ENCODE peak calls at places on chromosomes 16 and 17, in eight cellular contexts. One of them, this sample, is unnamed.

GRCh38 chr17:31309525-31309924 is 4.3 kb downstream of the EVI2B start:
- DNase-seq in activated CD4-positive, CD25-positive, alpha-beta regulatory T cell: no peak
- DNase-seq in left ventricle myocardium inferior: no peak
- DNase-seq in GF-D8: peak
- DNase-seq in iris pigment epithelial cell: no peak
- DNase-seq in activated gamma-delta T cell treated with anti-CD3 and anti-CD28 coated beads, Interleukin-2, amount 50 U/mL, for 16 hours: no peak
- DNase-seq in HT-29: no peak
- DNase-seq in fibroblast of the aortic adventitia: no peak
- DNase-seq in this sample: no peak

GRCh38 chr17:48544356-48545021 is 420 bp downstream of the HOXB2 start:
- DNase-seq in activated CD4-positive, CD25-positive, alpha-beta regulatory T cell: no peak
- DNase-seq in left ventricle myocardium inferior: peak
- DNase-seq in GF-D8: peak
- DNase-seq in iris pigment epithelial cell: peak
- DNase-seq in activated gamma-delta T cell treated with anti-CD3 and anti-CD28 coated beads, Interleukin-2, amount 50 U/mL, for 16 hours: no peak
- DNase-seq in HT-29: no peak
- DNase-seq in fibroblast of the aortic adventitia: peak
- DNase-seq in this sample: no peak

GRCh38 chr16:86466695-86467406 is 43.5 kb upstream of the FOXF1 start:
- DNase-seq in activated CD4-positive, CD25-positive, alpha-beta regulatory T cell: no peak
- DNase-seq in left ventricle myocardium inferior: no peak
- DNase-seq in GF-D8: no peak
- DNase-seq in iris pigment epithelial cell: peak
- DNase-seq in activated gamma-delta T cell treated with anti-CD3 and anti-CD28 coated beads, Interleukin-2, amount 50 U/mL, for 16 hours: no peak
- DNase-seq in HT-29: no peak
- DNase-seq in fibroblast of the aortic adventitia: peak
- DNase-seq in this sample: no peak

GRCh38 chr17:49989518-49989880 is 5.5 kb downstream of the DLX3 start:
- DNase-seq in activated CD4-positive, CD25-positive, alpha-beta regulatory T cell: no peak
- DNase-seq in left ventricle myocardium inferior: no peak
- DNase-seq in GF-D8: no peak
- DNase-seq in iris pigment epithelial cell: no peak
- DNase-seq in activated gamma-delta T cell treated with anti-CD3 and anti-CD28 coated beads, Interleukin-2, amount 50 U/mL, for 16 hours: no peak
- DNase-seq in HT-29: no peak
- DNase-seq in fibroblast of the aortic adventitia: no peak
- DNase-seq in this sample: no peak

GRCh38 chr16:28845173-28846079 is 722 bp downstream of the TUFM start:
- DNase-seq in activated CD4-positive, CD25-positive, alpha-beta regulatory T cell: no peak
- DNase-seq in left ventricle myocardium inferior: no peak
- DNase-seq in GF-D8: no peak
- DNase-seq in iris pigment epithelial cell: peak
- DNase-seq in activated gamma-delta T cell treated with anti-CD3 and anti-CD28 coated beads, Interleukin-2, amount 50 U/mL, for 16 hours: no peak
- DNase-seq in HT-29: peak
- DNase-seq in fibroblast of the aortic adventitia: no peak
- DNase-seq in this sample: peak

GRCh38 chr16:2884041-2884451 is 1.0 kb downstream of the FLYWCH2 start:
- DNase-seq in activated CD4-positive, CD25-positive, alpha-beta regulatory T cell: no peak
- DNase-seq in left ventricle myocardium inferior: no peak
- DNase-seq in GF-D8: no peak
- DNase-seq in iris pigment epithelial cell: no peak
- DNase-seq in activated gamma-delta T cell treated with anti-CD3 and anti-CD28 coated beads, Interleukin-2, amount 50 U/mL, for 16 hours: no peak
- DNase-seq in HT-29: no peak
- DNase-seq in fibroblast of the aortic adventitia: no peak
- DNase-seq in this sample: no peak

GRCh38 chr17:5821813-5822212 is 237.5 kb upstream of the NLRP1 start:
- DNase-seq in activated CD4-positive, CD25-positive, alpha-beta regulatory T cell: no peak
- DNase-seq in left ventricle myocardium inferior: no peak
- DNase-seq in GF-D8: no peak
- DNase-seq in iris pigment epithelial cell: no peak
- DNase-seq in activated gamma-delta T cell treated with anti-CD3 and anti-CD28 coated beads, Interleukin-2, amount 50 U/mL, for 16 hours: no peak
- DNase-seq in HT-29: no peak
- DNase-seq in fibroblast of the aortic adventitia: no peak
- DNase-seq in this sample: no peak

GRCh38 chr17:50518265-50519023 is 10.2 kb downstream of the MYCBPAP start:
- DNase-seq in activated CD4-positive, CD25-positive, alpha-beta regulatory T cell: no peak
- DNase-seq in left ventricle myocardium inferior: no peak
- DNase-seq in GF-D8: no peak
- DNase-seq in iris pigment epithelial cell: peak
- DNase-seq in activated gamma-delta T cell treated with anti-CD3 and anti-CD28 coated beads, Interleukin-2, amount 50 U/mL, for 16 hours: no peak
- DNase-seq in HT-29: no peak
- DNase-seq in fibroblast of the aortic adventitia: no peak
- DNase-seq in this sample: no peak